ENCODE peak calls at places on chromosomes 3 and 15, in four cellular contexts. F, P, B and Q are unnamed samples.

GRCh38 chr15:67140078-67140833 is 74.9 kb downstream of the SMAD3 start:
- DNase-seq in P (no peak), B (no peak), F (no peak), Q (no peak)

GRCh38 chr3:113658107-113658506 is 38.3 kb downstream of the USF3 start:
- DNase-seq in F (no peak), B (no peak), P (no peak), Q (no peak)

GRCh38 chr3:148262980-148263379 is 434.7 kb upstream of the AGTR1 start:
- DNase-seq in F (no peak), P (no peak), B (no peak), Q (no peak)

GRCh38 chr3:55272031-55272645 is 215.0 kb downstream of the WNT5A start:
- DNase-seq in F (no peak), P (no peak), B (no peak), Q (no peak)

GRCh38 chr3:66574091-66574490 is 73.3 kb upstream of the LRIG1 start:
- DNase-seq in P (no peak), F (no peak), B (no peak), Q (no peak)

GRCh38 chr3:43699864-43700263 is 9.1 kb downstream of the ABHD5 start:
- DNase-seq in F (no peak), P (no peak), B (peak; percentile 56), Q (no peak)

GRCh38 chr15:52731004-52731403 is 51.8 kb upstream of the ATOSA start:
- DNase-seq in F (no peak), B (no peak), P (no peak), Q (no peak)

GRCh38 chr3:42264399-42265058 is 1.5 kb downstream of the CCK start:
- DNase-seq in F (no peak), P (no peak), B (peak; percentile 60), Q (no peak)

GRCh38 chr3:134796313-134797079 is 1.4 kb downstream of the EPHB1 start:
- DNase-seq in P (no peak), B (no peak), F (no peak), Q (no peak)

GRCh38 chr3:112647122-112647521 is 6.2 kb upstream of the CCDC80 start:
- DNase-seq in F (peak; percentile 92), B (peak; percentile 82), P (peak; percentile 92), Q (no peak)

GRCh38 chr3:65305836-65306235 is 618.0 kb upstream of the ADAMTS9 start:
- DNase-seq in B (no peak), F (no peak), P (no peak), Q (no peak)

GRCh38 chr3:146308682-146309081 is 57.8 kb upstream of the PLSCR4 start:
- DNase-seq in B (no peak), F (no peak), P (peak; percentile 88), Q (peak; percentile 99)

GRCh38 chr3:160245261-160245800 is 20.1 kb downstream of the C3orf80 start:
- DNase-seq in F (no peak), B (peak; percentile 12), P (no peak), Q (no peak)

GRCh38 chr3:64740232-64740631 is 52.4 kb upstream of the ADAMTS9 start:
- DNase-seq in B (no peak), P (no peak), F (no peak), Q (peak; percentile 26)

GRCh38 chr15:100284701-100285100 is 57.1 kb downstream of the ADAMTS17 start:
- DNase-seq in B (no peak), F (no peak), P (no peak), Q (no peak)

GRCh38 chr15:63891763-63892123 is 58.0 kb upstream of the HERC1 start:
- DNase-seq in P (no peak), F (no peak), B (no peak), Q (no peak)

GRCh38 chr15:63909819-63910437 is 76.2 kb upstream of the HERC1 start:
- DNase-seq in P (no peak), B (no peak), F (no peak), Q (peak; percentile 36)

GRCh38 chr15:35713733-35714132 is 167.8 kb upstream of the DPH6 start:
- DNase-seq in P (peak; percentile 77), B (peak; percentile 98), F (peak; percentile 52), Q (no peak)

GRCh38 chr3:159629329-159630084 is 359.1 kb upstream of the IL12A start:
- DNase-seq in F (no peak), B (peak; percentile 20), P (no peak), Q (no peak)

GRCh38 chr3:149934524-149934923 is 36.2 kb downstream of the PFN2 start:
- DNase-seq in P (no peak), B (peak; percentile 39), F (no peak), Q (no peak)

GRCh38 chr3:32956750-32957570 is 5.5 kb downstream of the CCR4 start:
- DNase-seq in P (no peak), F (no peak), B (no peak), Q (no peak)

GRCh38 chr15:61367953-61368352 is 138.9 kb upstream of the RORA start:
- DNase-seq in P (no peak), B (no peak), F (no peak), Q (no peak)

GRCh38 chr3:89238836-89239235 is 131.4 kb downstream of the EPHA3 start:
- DNase-seq in P (no peak), B (no peak), F (no peak), Q (no peak)

GRCh38 chr15:67396109-67396508 is 124.8 kb upstream of the C15orf61 start:
- DNase-seq in P (no peak), F (no peak), B (no peak), Q (no peak)

GRCh38 chr15:48682949-48683651 is 37.6 kb upstream of the FBN1 start:
- DNase-seq in B (peak; percentile 83), F (no peak), P (no peak), Q (no peak)

GRCh38 chr15:70976856-70977255 is 84.2 kb downstream of the LRRC49 start:
- DNase-seq in F (no peak), B (peak; percentile 23), P (peak; percentile 84), Q (no peak)

GRCh38 chr15:48794697-48795134 is 16.2 kb downstream of the CEP152 start:
- DNase-seq in F (no peak), P (no peak), B (peak; percentile 49), Q (no peak)

GRCh38 chr3:44926921-44927320 is 49.1 kb downstream of the ZDHHC3 start:
- DNase-seq in P (no peak), F (no peak), B (no peak), Q (no peak)

GRCh38 chr3:99875925-99876781 is 58.5 kb downstream of the CMSS1 start:
- DNase-seq in F (no peak), B (peak; percentile 69), P (no peak), Q (peak; percentile 75)

GRCh38 chr15:29888651-29889050 is 66.4 kb upstream of the TJP1 start:
- DNase-seq in B (no peak), F (peak; percentile 25), P (peak; percentile 54), Q (no peak)

GRCh38 chr3:139473155-139473771 is 3.1 kb downstream of the RBP2 start:
- DNase-seq in P (no peak), B (peak; percentile 32), F (peak; percentile 37), Q (no peak)